ENCODE peak calls at places on chromosomes 3 and 15, in five cellular contexts. F is stimulated activated naive CD8-positive, alpha-beta T cell treated with anti-CD3 and anti-CD28 coated beads, Interleukin-15, Interleukin-2, amounts not matched to agents 100 U/mL and 50 U/mL, for 24 hours; J is upper lobe of left lung; A is left cardiac atrium; Y is Right ventricle myocardium superior. L is an unnamed sample.

GRCh38 chr3:20068512-20069177 is 28.4 kb downstream of the KAT2B start:
- ATAC-seq in F (no peak), J (no peak), A (no peak), Y (no peak), L (no peak)

GRCh38 chr3:133130168-133130567 is 92.0 kb downstream of the TMEM108 start:
- ATAC-seq in F (no peak), J (peak), A (no peak), Y (no peak), L (peak)

GRCh38 chr3:72753495-72753894 is 94.8 kb downstream of the SHQ1 start:
- ATAC-seq in F (no peak), J (no peak), A (no peak), Y (no peak), L (no peak)

GRCh38 chr3:117788086-117788485 is 1078.5 kb downstream of the TUSC7 start:
- ATAC-seq in F (no peak), J (peak), A (peak), Y (no peak), L (no peak)

GRCh38 chr3:63943678-63944077 is 31.5 kb upstream of the SCAANT1 start:
- ATAC-seq in F (no peak), J (peak), A (no peak), Y (no peak), L (no peak)

GRCh38 chr3:44077267-44077666 is 164.4 kb upstream of the TOPAZ1 start:
- ATAC-seq in F (no peak), J (no peak), A (no peak), Y (no peak), L (no peak)

GRCh38 chr3:52915245-52915772 is 18.0 kb upstream of the STIMATE start:
- ATAC-seq in F (no peak), J (no peak), A (no peak), Y (no peak), L (no peak)

GRCh38 chr3:134644731-134645514 is 5.9 kb downstream of the KY start:
- ATAC-seq in F (no peak), J (no peak), A (peak), Y (peak), L (no peak)

GRCh38 chr15:67433495-67434099 is 87.3 kb upstream of the C15orf61 start:
- ATAC-seq in F (no peak), J (peak), A (no peak), Y (peak), L (no peak)

GRCh38 chr3:55164191-55164590 is 236.3 kb upstream of the LRTM1 start:
- ATAC-seq in F (no peak), J (no peak), A (no peak), Y (no peak), L (no peak)

GRCh38 chr3:130386604-130387263 is 41.3 kb downstream of the COL6A5 start:
- ATAC-seq in F (no peak), J (no peak), A (no peak), Y (no peak), L (no peak)

GRCh38 chr15:81887913-81888312 is 157.9 kb downstream of the MEX3B start:
- ATAC-seq in F (no peak), J (no peak), A (no peak), Y (no peak), L (no peak)

GRCh38 chr3:64340636-64341240 is 115.5 kb upstream of the PRICKLE2 start:
- ATAC-seq in F (no peak), J (no peak), A (peak), Y (no peak), L (no peak)

GRCh38 chr3:153927107-153927506 is 194.1 kb upstream of the ARHGEF26 start:
- ATAC-seq in F (no peak), J (no peak), A (peak), Y (no peak), L (no peak)

GRCh38 chr15:89576417-89576773 is 1.1 kb downstream of the TICRR start:
- ATAC-seq in F (no peak), J (no peak), A (no peak), Y (no peak), L (no peak)

GRCh38 chr3:65664927-65665326 is 373.8 kb downstream of the MAGI1 start:
- ATAC-seq in F (no peak), J (no peak), A (no peak), Y (no peak), L (no peak)